ENCODE peak calls at places on chromosomes 12 and 14, in seven cellular contexts. W is IMR-90, U is H1, N is H9, I is mesenchymal stem cell, X is mesendoderm, D is trophoblast cell. Z is an unnamed sample.

GRCh38 chr12:52229836-52230343 is 3.2 kb upstream of the KRT7 start:
- DNase-seq in I (no peak), N (no peak), W (no peak), U (no peak), X (no peak), D (peak; percentile 39), Z (no peak)

GRCh38 chr14:96217381-96217913 is 12.8 kb downstream of the BDKRB2 start:
- DNase-seq in I (no peak), D (no peak), X (no peak), N (no peak), U (no peak), W (no peak), Z (no peak)

GRCh38 chr12:47870175-47870781 is 34.5 kb downstream of the VDR start:
- DNase-seq in X (peak; percentile 78), D (peak; percentile 74), N (peak; percentile 78), I (peak; percentile 75), W (no peak), U (peak; percentile 17), Z (peak; percentile 23)

GRCh38 chr14:100688598-100689499 is 37.8 kb upstream of the DLK1 start:
- DNase-seq in N (no peak), D (no peak), I (peak; percentile 82), W (peak; percentile 82), U (no peak), X (peak; percentile 48), Z (no peak)

GRCh38 chr12:34399631-34400422 is 377.5 kb downstream of the ALG10 start:
- DNase-seq in X (no peak), W (no peak), I (no peak), N (peak; percentile 9), D (no peak), U (no peak), Z (no peak)

GRCh38 chr12:40688085-40688725 is 4.0 kb upstream of the CNTN1 start:
- DNase-seq in I (no peak), D (no peak), W (no peak), X (no peak), U (no peak), N (no peak), Z (no peak)

GRCh38 chr14:105490572-105491365 is at the start of gene TEDC1:
- DNase-seq in I (peak; percentile 100), X (peak; percentile 100), D (peak; percentile 100), W (peak; percentile 100), N (peak; percentile 99), U (peak; percentile 90), Z (peak; percentile 99)

GRCh38 chr12:98514984-98515367 is 414 bp upstream of the TMPO start:
- DNase-seq in N (no peak), U (no peak), D (no peak), X (no peak), I (no peak), W (no peak), Z (no peak)

GRCh38 chr12:71010143-71010479 is 89.6 kb upstream of the PTPRR start:
- DNase-seq in W (no peak), D (no peak), X (no peak), I (no peak), N (no peak), U (no peak), Z (no peak)

GRCh38 chr14:98594156-98594555 is 677.8 kb downstream of the BCL11B start:
- DNase-seq in D (no peak), X (no peak), U (no peak), W (no peak), I (no peak), N (no peak), Z (no peak)

GRCh38 chr14:35419429-35419841 is 14.9 kb upstream of the NFKBIA start:
- DNase-seq in D (no peak), I (no peak), U (no peak), X (no peak), N (no peak), W (no peak), Z (no peak)

GRCh38 chr12:75641031-75641780 is 129.8 kb upstream of the KRR1 start:
- DNase-seq in X (peak; percentile 83), W (peak; percentile 80), N (no peak), I (peak; percentile 87), D (no peak), U (no peak), Z (no peak)

GRCh38 chr12:53951577-53952334 is 2.9 kb upstream of the HOXC12 start:
- DNase-seq in D (no peak), U (no peak), X (no peak), I (no peak), N (no peak), W (no peak), Z (no peak)

GRCh38 chr12:53948650-53949593 is 5.8 kb upstream of the HOXC12 start:
- DNase-seq in X (no peak), I (no peak), N (no peak), W (no peak), D (no peak), U (no peak), Z (no peak)

GRCh38 chr12:53950789-53951576 is 3.7 kb upstream of the HOXC12 start:
- DNase-seq in I (no peak), D (no peak), X (no peak), U (no peak), W (no peak), N (no peak), Z (no peak)

GRCh38 chr12:53949631-53950440 is 4.9 kb upstream of the HOXC12 start:
- DNase-seq in I (no peak), N (peak; percentile 72), X (peak; percentile 46), W (no peak), U (no peak), D (no peak), Z (no peak)

DNA sequence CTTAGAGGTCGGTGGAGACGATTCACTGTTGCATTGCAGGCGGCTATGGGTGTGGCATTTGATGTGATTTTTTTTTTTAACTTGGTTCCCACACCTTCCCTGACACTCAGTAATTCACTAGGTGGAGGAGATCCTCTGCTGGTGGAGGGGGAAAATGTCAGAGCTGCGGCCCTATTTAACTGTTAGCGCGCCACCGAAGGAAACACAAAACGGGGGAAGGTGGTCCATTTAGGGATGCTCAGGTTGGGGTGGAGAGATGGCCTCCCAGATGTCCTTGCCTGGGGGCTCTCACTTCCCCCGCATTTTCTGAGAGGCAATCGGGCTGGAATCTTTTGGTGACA is 4.3 kb upstream of the HOXC12 start:
- DNase-seq in W (no peak), N (no peak), D (no peak), I (no peak), U (no peak), X (no peak), Z (no peak)
- H3K23ac ChIP-seq in W (no peak overlapping the region), N (no peak overlapping the region), D (no peak overlapping the region), I (no peak overlapping the region), U (no peak overlapping the region), X (no peak overlapping the region), Z (peak overlapping the region; percentile 55)

GRCh38 chr14:104265918-104266642 is 127.7 kb downstream of the KIF26A start:
- DNase-seq in W (no peak), N (peak; percentile 24), D (no peak), I (no peak), U (no peak), X (no peak), Z (no peak)

GRCh38 chr14:104266643-104267575 is 128.5 kb downstream of the KIF26A start:
- DNase-seq in N (peak; percentile 20), W (no peak), D (no peak), I (no peak), U (no peak), X (no peak), Z (no peak)

GRCh38 chr14:104263671-104264358 is 125.4 kb downstream of the KIF26A start:
- DNase-seq in W (no peak), X (no peak), D (no peak), I (no peak), N (peak; percentile 16), U (no peak), Z (no peak)

GRCh38 chr14:104264495-104265265 is 126.3 kb downstream of the KIF26A start:
- DNase-seq in U (no peak), I (no peak), N (peak; percentile 26), X (no peak), D (no peak), W (no peak), Z (no peak)

DNA sequence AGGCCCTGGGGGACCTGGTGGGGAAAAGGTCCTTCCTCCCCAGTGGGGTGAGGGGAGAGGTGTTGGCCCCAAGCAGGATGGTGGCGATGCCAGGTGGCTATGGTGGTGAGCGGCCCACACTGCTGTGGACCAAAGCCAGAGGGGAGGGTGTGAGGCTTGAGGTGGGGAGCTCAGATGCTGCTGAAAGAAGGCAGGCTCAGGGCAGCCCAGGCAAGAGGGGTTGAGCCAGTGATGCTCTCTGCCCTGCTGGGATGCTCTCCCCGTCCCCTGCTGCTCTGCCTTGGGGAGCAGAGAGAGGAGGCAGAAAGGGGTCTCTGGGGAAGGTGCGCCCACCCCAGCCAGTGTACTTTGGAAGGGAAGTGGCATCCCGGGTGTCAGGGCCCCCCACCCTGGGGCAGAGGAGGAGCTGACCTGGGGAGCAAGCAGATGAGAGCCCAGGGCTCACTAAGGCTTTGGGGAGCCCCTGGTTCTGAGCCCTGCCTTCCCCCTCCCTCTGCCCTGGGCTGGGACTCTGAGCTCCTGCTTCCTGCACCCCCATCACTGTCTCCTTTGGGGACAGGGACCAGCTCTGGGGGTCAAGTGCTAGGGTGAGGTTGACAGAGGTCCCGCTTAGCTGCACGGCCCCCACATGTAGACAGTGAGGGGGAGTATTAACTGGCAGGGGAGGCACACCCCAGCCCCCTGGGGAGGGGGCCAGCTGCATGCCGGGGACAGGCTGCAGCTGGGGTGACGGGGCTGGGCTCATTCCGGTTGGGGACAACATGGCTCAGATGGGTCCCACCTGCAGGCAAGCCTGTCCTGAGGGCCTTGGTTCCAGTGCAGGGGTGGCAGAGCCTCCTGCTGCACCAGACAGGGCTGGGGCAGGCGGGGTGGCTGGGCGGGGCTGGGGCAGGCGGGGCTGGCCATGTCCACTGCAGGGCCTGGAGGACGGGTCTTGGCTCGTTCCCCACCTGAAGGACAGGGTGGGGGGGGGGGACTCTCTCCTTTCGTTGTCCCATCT is 124.4 kb downstream of the KIF26A start:
- DNase-seq in D (no peak), N (peak; percentile 15), W (no peak), X (no peak), I (no peak), U (no peak), Z (no peak)
- H3K9ac ChIP-seq in D (no peak overlapping the region), N (no peak overlapping the region), W (no peak overlapping the region), X (no peak overlapping the region), I (no peak overlapping the region), U (no peak overlapping the region), Z (no peak overlapping the region)

DNA sequence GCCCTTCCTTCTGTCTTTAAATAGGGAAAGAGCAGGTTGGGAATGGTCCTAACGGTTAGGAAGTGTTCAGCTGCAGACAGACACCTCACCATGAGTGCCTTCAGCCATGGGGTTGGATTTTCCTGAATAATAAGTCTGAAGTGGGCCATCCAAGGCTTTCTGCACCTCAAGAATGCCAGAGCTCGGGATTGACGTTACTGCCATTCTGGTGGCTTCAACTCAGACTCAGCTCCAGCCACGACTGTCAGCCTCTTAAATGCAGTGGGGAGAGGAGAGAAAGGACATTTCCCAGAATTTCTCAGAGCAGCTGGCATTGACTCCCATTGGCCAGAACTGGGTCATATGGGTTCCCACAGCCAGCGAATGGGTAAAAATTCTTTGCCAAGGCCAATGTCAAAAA is 363.4 kb downstream of the MED13L start:
- DNase-seq in D (no peak), U (no peak), W (no peak), X (no peak), N (no peak), I (no peak), Z (no peak)
- H3K23ac ChIP-seq in D (no peak overlapping the region), U (no peak overlapping the region), W (no peak overlapping the region), X (no peak overlapping the region), N (no peak overlapping the region), I (no peak overlapping the region), Z (no peak overlapping the region)

DNA sequence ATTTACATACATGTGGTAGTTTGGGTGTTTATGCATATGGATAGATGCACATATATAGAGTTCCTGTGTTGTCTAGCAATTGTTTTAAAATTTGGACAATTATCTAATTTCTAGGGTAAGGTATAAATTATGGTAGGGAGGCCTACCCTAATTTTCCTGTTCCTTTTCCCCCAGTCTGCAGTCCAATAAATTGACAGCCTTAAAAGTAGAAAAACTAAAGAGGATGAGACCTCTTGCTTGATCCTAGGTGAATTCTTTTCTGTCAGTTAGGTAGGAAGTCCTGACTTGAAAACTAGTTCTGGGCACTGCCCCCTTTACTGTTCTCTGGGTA is 2.1 kb upstream of the CDKN1B start:
- DNase-seq in N (no peak), D (no peak), W (no peak), I (no peak), U (no peak), X (no peak), Z (no peak)
- H3K9ac ChIP-seq in N (no peak overlapping the region), D (no peak overlapping the region), W (peak overlapping the region; percentile 83), I (peak overlapping the region; percentile 97), U (no peak overlapping the region), X (no peak overlapping the region), Z (no peak overlapping the region)

Z was measured in neuronal stem cell.